ENCODE peak calls at places on chromosomes 1 and 21, in six cellular contexts. U, S, E, Q, L and M are unnamed samples.

GRCh38 chr1:44316231-44316759 is 38.8 kb downstream of the ERI3 start:
- DNase-seq in Q (no peak), E (no peak), U (no peak), L (no peak), S (no peak), M (no peak)

GRCh38 chr1:41592451-41593125 is 108.1 kb upstream of the EDN2 start:
- DNase-seq in U (no peak), L (no peak), S (no peak), Q (no peak), E (no peak), M (no peak)

GRCh38 chr1:92399076-92399475 is 87.6 kb downstream of the GFI1 start:
- DNase-seq in E (no peak), Q (no peak), U (no peak), L (no peak), S (no peak), M (no peak)

GRCh38 chr21:42398414-42399030 is 2.7 kb upstream of the TMPRSS3 start:
- DNase-seq in E (no peak), Q (no peak), U (no peak), L (no peak), S (no peak), M (no peak)

GRCh38 chr1:30679201-30679975 is 44.0 kb downstream of the MATN1 start:
- DNase-seq in E (no peak), U (no peak), S (peak; percentile 28), L (no peak), Q (no peak), M (no peak)

GRCh38 chr1:61237659-61238370 is 155.5 kb downstream of the NFIA start:
- DNase-seq in U (no peak), E (no peak), S (no peak), L (no peak), Q (no peak), M (no peak)

GRCh38 chr1:161198877-161199431 is at the start of gene ADAMTS4:
- DNase-seq in S (no peak), Q (no peak), U (peak; percentile 76), L (no peak), E (no peak), M (peak; percentile 80)

GRCh38 chr1:207810173-207810572 is 58.3 kb downstream of the CD46 start:
- DNase-seq in L (no peak), S (no peak), U (peak; percentile 77), E (no peak), Q (peak; percentile 43), M (no peak)

GRCh38 chr21:9767592-9768375 is 753.6 kb upstream of the TPTE start:
- DNase-seq in Q (no peak), U (no peak), L (no peak), S (no peak), E (no peak), M (no peak)

GRCh38 chr1:206930210-206930798 is 8.6 kb upstream of the FCMR start:
- DNase-seq in E (peak; percentile 41), L (no peak), Q (no peak), S (no peak), U (no peak), M (no peak)

GRCh38 chr1:163822933-163823511 is 501.3 kb downstream of the NUF2 start:
- DNase-seq in Q (no peak), L (no peak), U (no peak), E (no peak), S (no peak), M (no peak)

GRCh38 chr1:48469616-48470500 is 2.1 kb downstream of the SPATA6 start:
- DNase-seq in Q (peak; percentile 8), U (peak; percentile 74), E (peak; percentile 76), S (no peak), L (peak; percentile 32), M (peak; percentile 39)
- H3K27ac ChIP-seq in Q (no peak overlapping the region), U (peak overlapping the region; percentile 14), E (peak overlapping the region; percentile 81), S (peak overlapping the region; percentile 85), L (peak overlapping the region; percentile 96), M (peak overlapping the region; percentile 91)

GRCh38 chr1:3460653-3461237 is 6.3 kb downstream of the ARHGEF16 start:
- DNase-seq in S (peak; percentile 60), L (no peak), E (no peak), Q (peak; percentile 48), U (no peak), M (no peak)
- H3K27ac ChIP-seq in S (peak overlapping the region; percentile 99), L (peak overlapping the region; percentile 92), E (no peak overlapping the region), Q (no peak overlapping the region), U (no peak overlapping the region), M (no peak overlapping the region)

GRCh38 chr1:199089393-199090122 is 450.7 kb downstream of the PTPRC start:
- DNase-seq in E (no peak), L (no peak), Q (no peak), S (no peak), U (peak; percentile 15), M (no peak)
- H3K27ac ChIP-seq in E (no peak overlapping the region), L (no peak overlapping the region), Q (no peak overlapping the region), S (no peak overlapping the region), U (no peak overlapping the region), M (no peak overlapping the region)

DNA sequence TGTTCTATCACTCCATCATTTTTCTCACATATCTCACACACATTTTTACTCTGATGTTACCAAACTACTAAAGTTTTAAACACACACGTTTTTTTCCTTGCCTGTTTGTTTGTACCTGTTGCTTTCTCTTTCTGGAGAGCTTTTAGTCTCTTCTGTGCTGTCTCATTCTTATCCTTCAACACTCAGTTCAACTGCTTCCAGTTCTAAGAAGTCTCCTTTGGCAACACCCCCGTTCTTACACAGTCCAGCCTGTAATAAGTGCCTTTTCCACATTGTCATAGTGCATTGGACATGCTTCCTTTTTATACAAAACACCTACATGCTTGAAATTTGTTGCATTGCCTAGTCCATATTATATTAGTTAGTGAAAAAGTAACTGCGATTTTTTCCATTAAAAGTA is 360.2 kb upstream of the BRINP3 start:
- DNase-seq in E (no peak), U (no peak), Q (no peak), L (no peak), S (no peak), M (no peak)
- H3K27ac ChIP-seq in E (no peak overlapping the region), U (no peak overlapping the region), Q (no peak overlapping the region), L (no peak overlapping the region), S (no peak overlapping the region), M (no peak overlapping the region)

DNA sequence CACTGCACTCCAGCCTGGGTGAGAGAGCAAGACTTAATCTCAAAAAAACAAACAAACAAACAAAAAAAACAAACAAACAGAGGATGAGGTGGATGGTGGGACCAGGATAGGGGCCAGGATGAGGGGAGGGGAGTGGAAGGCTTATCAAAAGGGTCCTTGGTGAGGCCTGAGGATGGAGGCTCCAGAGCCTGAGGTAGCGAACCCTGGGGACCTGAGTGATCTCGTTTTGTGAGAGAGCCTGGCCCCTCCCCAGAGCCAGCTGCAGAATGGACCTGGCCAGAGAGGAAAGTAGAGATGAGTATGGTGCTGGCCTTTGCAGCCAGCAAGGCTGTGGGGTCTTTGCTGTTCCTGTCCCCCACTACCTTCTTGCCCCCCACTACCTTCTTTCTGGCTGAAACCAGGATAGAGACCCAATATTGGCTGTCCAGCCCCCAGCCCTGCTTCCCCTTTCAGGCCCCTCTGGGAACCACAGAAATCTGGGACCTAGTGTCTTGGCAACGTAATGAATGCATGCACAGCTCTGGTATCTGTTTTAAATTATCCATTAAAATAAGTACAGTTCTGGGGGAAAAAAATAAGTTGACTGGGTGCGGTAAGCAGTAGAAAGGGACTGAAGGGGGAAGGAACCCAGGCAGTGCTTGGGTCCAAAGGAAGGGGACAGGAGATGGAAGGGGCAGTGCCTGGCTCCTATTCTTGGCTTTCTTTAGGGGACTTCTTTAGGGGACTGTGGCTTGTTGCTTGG is 1.1 kb upstream of the LMNA start:
- DNase-seq in U (no peak), S (no peak), Q (no peak), E (no peak), L (no peak), M (no peak)
- H3K27ac ChIP-seq in U (peak overlapping the region; percentile 95), S (peak overlapping the region; percentile 95), Q (peak overlapping the region; percentile 50), E (peak overlapping the region; percentile 93), L (peak overlapping the region; percentile 97), M (peak overlapping the region; percentile 93)

GRCh38 chr1:12654004-12654567 is 10.2 kb downstream of the AADACL4 start:
- DNase-seq in E (no peak), L (no peak), S (no peak), Q (no peak), U (peak; percentile 16), M (no peak)

GRCh38 chr1:12657060-12657866 is 13.4 kb downstream of the AADACL4 start:
- DNase-seq in E (no peak), S (no peak), U (no peak), Q (no peak), L (no peak), M (no peak)

GRCh38 chr1:12656575-12656974 is 12.7 kb downstream of the AADACL4 start:
- DNase-seq in U (no peak), E (no peak), L (no peak), S (no peak), Q (no peak), M (no peak)

GRCh38 chr1:12658531-12659453 is 14.9 kb downstream of the AADACL4 start:
- DNase-seq in S (peak; percentile 66), E (peak; percentile 75), U (peak; percentile 76), Q (peak; percentile 73), L (peak; percentile 66), M (no peak)

DNA sequence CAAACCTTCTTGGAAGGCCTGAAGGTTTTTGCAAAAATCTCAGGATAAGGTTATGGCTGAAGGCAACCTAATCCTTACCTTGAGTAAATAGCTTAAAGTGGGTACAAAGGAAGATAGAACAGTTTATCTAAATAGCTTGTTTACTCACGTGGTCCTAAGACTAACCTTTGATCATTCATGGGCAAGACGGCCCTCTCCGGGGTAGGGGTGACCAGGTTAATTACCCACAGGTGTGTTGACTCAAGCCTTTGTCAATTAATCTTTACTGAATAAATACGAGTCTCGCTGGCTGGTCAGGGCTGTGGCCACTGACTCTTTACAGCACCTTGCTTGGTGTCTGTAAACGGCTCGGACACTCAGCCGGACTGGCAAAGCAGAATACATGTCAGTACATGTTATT is 10.8 kb downstream of the AADACL4 start:
- DNase-seq in Q (no peak), E (no peak), U (no peak), S (no peak), L (no peak), M (no peak)
- H3K27ac ChIP-seq in Q (no peak overlapping the region), E (no peak overlapping the region), U (no peak overlapping the region), S (no peak overlapping the region), L (no peak overlapping the region), M (no peak overlapping the region)